ENCODE peak calls at places on chromosome X, in seven cellular contexts. One of them, this sample, is unnamed.
A peak's percentile ranks its signal among the peaks of the same experiment; 100 is the strongest.

GRCh38 chrX:17415242-17415815 is 40.3 kb downstream of the NHS start:
- DNase-seq in neuronal stem cell: no peak
- DNase-seq in T follicular helper cell: no peak
- DNase-seq in stimulated activated CD4-positive, alpha-beta T cell treated with anti-CD3 and anti-CD28 coated beads, Interleukin-12 subunit alpha, Interleukin-12 subunit beta, amount 100 ng/mL, for 48 hours: no peak
- DNase-seq in NAMALWA: no peak
- DNase-seq in HAP-1: no peak
- DNase-seq in NT2/D1: no peak
- DNase-seq in this sample: no peak

GRCh38 chrX:18149454-18149853 is 71.2 kb downstream of the BEND2 start:
- DNase-seq in NT2/D1: no peak
- DNase-seq in HAP-1: no peak
- DNase-seq in T follicular helper cell: no peak
- DNase-seq in NAMALWA: no peak
- DNase-seq in neuronal stem cell: no peak
- DNase-seq in stimulated activated CD4-positive, alpha-beta T cell treated with anti-CD3 and anti-CD28 coated beads, Interleukin-12 subunit alpha, Interleukin-12 subunit beta, amount 100 ng/mL, for 48 hours: no peak
- DNase-seq in this sample: no peak

GRCh38 chrX:24148118-24148517 is 1.4 kb upstream of the ZFX start:
- DNase-seq in NT2/D1: no peak
- DNase-seq in HAP-1: no peak
- DNase-seq in neuronal stem cell: no peak
- DNase-seq in NAMALWA: peak; percentile 43
- DNase-seq in T follicular helper cell: no peak
- DNase-seq in stimulated activated CD4-positive, alpha-beta T cell treated with anti-CD3 and anti-CD28 coated beads, Interleukin-12 subunit alpha, Interleukin-12 subunit beta, amount 100 ng/mL, for 48 hours: no peak
- DNase-seq in this sample: no peak

GRCh38 chrX:111169141-111169540 is 73.2 kb downstream of the PAK3 start:
- DNase-seq in NT2/D1: no peak
- DNase-seq in NAMALWA: no peak
- DNase-seq in HAP-1: no peak
- DNase-seq in neuronal stem cell: no peak
- DNase-seq in T follicular helper cell: no peak
- DNase-seq in stimulated activated CD4-positive, alpha-beta T cell treated with anti-CD3 and anti-CD28 coated beads, Interleukin-12 subunit alpha, Interleukin-12 subunit beta, amount 100 ng/mL, for 48 hours: no peak
- DNase-seq in this sample: no peak

GRCh38 chrX:9940397-9940796 is 26.8 kb upstream of the CLDN34 start:
- DNase-seq in T follicular helper cell: no peak
- DNase-seq in NAMALWA: no peak
- DNase-seq in NT2/D1: no peak
- DNase-seq in stimulated activated CD4-positive, alpha-beta T cell treated with anti-CD3 and anti-CD28 coated beads, Interleukin-12 subunit alpha, Interleukin-12 subunit beta, amount 100 ng/mL, for 48 hours: no peak
- DNase-seq in HAP-1: no peak
- DNase-seq in neuronal stem cell: no peak
- DNase-seq in this sample: peak; percentile 60

GRCh38 chrX:107000013-107000515 is at the start of gene MORC4:
- DNase-seq in neuronal stem cell: peak; percentile 37
- DNase-seq in T follicular helper cell: peak; percentile 32
- DNase-seq in NAMALWA: peak; percentile 72
- DNase-seq in stimulated activated CD4-positive, alpha-beta T cell treated with anti-CD3 and anti-CD28 coated beads, Interleukin-12 subunit alpha, Interleukin-12 subunit beta, amount 100 ng/mL, for 48 hours: peak; percentile 39
- DNase-seq in NT2/D1: peak; percentile 66
- DNase-seq in HAP-1: peak; percentile 97
- DNase-seq in this sample: no peak

GRCh38 chrX:143363419-143363818 is 153.9 kb downstream of the SPANXN3 start:
- DNase-seq in stimulated activated CD4-positive, alpha-beta T cell treated with anti-CD3 and anti-CD28 coated beads, Interleukin-12 subunit alpha, Interleukin-12 subunit beta, amount 100 ng/mL, for 48 hours: no peak
- DNase-seq in HAP-1: no peak
- DNase-seq in NT2/D1: no peak
- DNase-seq in neuronal stem cell: no peak
- DNase-seq in T follicular helper cell: no peak
- DNase-seq in NAMALWA: no peak
- DNase-seq in this sample: no peak

GRCh38 chrX:793216-793770 is 162.7 kb downstream of the SHOX start:
- DNase-seq in NAMALWA: no peak
- DNase-seq in stimulated activated CD4-positive, alpha-beta T cell treated with anti-CD3 and anti-CD28 coated beads, Interleukin-12 subunit alpha, Interleukin-12 subunit beta, amount 100 ng/mL, for 48 hours: no peak
- DNase-seq in NT2/D1: no peak
- DNase-seq in HAP-1: no peak
- DNase-seq in T follicular helper cell: no peak
- DNase-seq in neuronal stem cell: no peak
- DNase-seq in this sample: no peak

GRCh38 chrX:130575831-130576404 is 174.1 kb downstream of the RBMX2 start:
- DNase-seq in neuronal stem cell: peak; percentile 1
- DNase-seq in T follicular helper cell: no peak
- DNase-seq in stimulated activated CD4-positive, alpha-beta T cell treated with anti-CD3 and anti-CD28 coated beads, Interleukin-12 subunit alpha, Interleukin-12 subunit beta, amount 100 ng/mL, for 48 hours: peak; percentile 0
- DNase-seq in NT2/D1: peak; percentile 5
- DNase-seq in NAMALWA: peak; percentile 51
- DNase-seq in HAP-1: peak; percentile 72
- DNase-seq in this sample: peak; percentile 34

GRCh38 chrX:17077349-17077748 is 130.9 kb downstream of the REPS2 start:
- DNase-seq in T follicular helper cell: no peak
- DNase-seq in HAP-1: no peak
- DNase-seq in NT2/D1: no peak
- DNase-seq in neuronal stem cell: no peak
- DNase-seq in stimulated activated CD4-positive, alpha-beta T cell treated with anti-CD3 and anti-CD28 coated beads, Interleukin-12 subunit alpha, Interleukin-12 subunit beta, amount 100 ng/mL, for 48 hours: no peak
- DNase-seq in NAMALWA: no peak
- DNase-seq in this sample: no peak

GRCh38 chrX:9340619-9341304 is 124.1 kb upstream of the TBL1X start:
- DNase-seq in neuronal stem cell: no peak
- DNase-seq in HAP-1: peak; percentile 9
- DNase-seq in NT2/D1: no peak
- DNase-seq in NAMALWA: peak; percentile 64
- DNase-seq in stimulated activated CD4-positive, alpha-beta T cell treated with anti-CD3 and anti-CD28 coated beads, Interleukin-12 subunit alpha, Interleukin-12 subunit beta, amount 100 ng/mL, for 48 hours: no peak
- DNase-seq in T follicular helper cell: peak; percentile 41
- DNase-seq in this sample: peak; percentile 69

GRCh38 chrX:118189628-118190027 is 73.0 kb upstream of the KLHL13 start:
- DNase-seq in NAMALWA: no peak
- DNase-seq in T follicular helper cell: no peak
- DNase-seq in NT2/D1: no peak
- DNase-seq in stimulated activated CD4-positive, alpha-beta T cell treated with anti-CD3 and anti-CD28 coated beads, Interleukin-12 subunit alpha, Interleukin-12 subunit beta, amount 100 ng/mL, for 48 hours: no peak
- DNase-seq in HAP-1: no peak
- DNase-seq in neuronal stem cell: no peak
- DNase-seq in this sample: no peak

GRCh38 chrX:2342878-2343277 is 157.9 kb downstream of the DHRSX start:
- DNase-seq in neuronal stem cell: no peak
- DNase-seq in stimulated activated CD4-positive, alpha-beta T cell treated with anti-CD3 and anti-CD28 coated beads, Interleukin-12 subunit alpha, Interleukin-12 subunit beta, amount 100 ng/mL, for 48 hours: no peak
- DNase-seq in NAMALWA: no peak
- DNase-seq in NT2/D1: no peak
- DNase-seq in T follicular helper cell: no peak
- DNase-seq in HAP-1: no peak
- DNase-seq in this sample: no peak

GRCh38 chrX:150456466-150456865 is 93.3 kb downstream of the MAMLD1 start:
- DNase-seq in stimulated activated CD4-positive, alpha-beta T cell treated with anti-CD3 and anti-CD28 coated beads, Interleukin-12 subunit alpha, Interleukin-12 subunit beta, amount 100 ng/mL, for 48 hours: no peak
- DNase-seq in T follicular helper cell: no peak
- DNase-seq in neuronal stem cell: no peak
- DNase-seq in HAP-1: no peak
- DNase-seq in NAMALWA: no peak
- DNase-seq in NT2/D1: no peak
- DNase-seq in this sample: no peak

GRCh38 chrX:138908577-138908976 is 197.1 kb upstream of the FGF13 start:
- DNase-seq in NAMALWA: no peak
- DNase-seq in T follicular helper cell: no peak
- DNase-seq in stimulated activated CD4-positive, alpha-beta T cell treated with anti-CD3 and anti-CD28 coated beads, Interleukin-12 subunit alpha, Interleukin-12 subunit beta, amount 100 ng/mL, for 48 hours: no peak
- DNase-seq in NT2/D1: no peak
- DNase-seq in HAP-1: no peak
- DNase-seq in neuronal stem cell: no peak
- DNase-seq in this sample: no peak

GRCh38 chrX:150355898-150356297 is 7.2 kb upstream of the MAMLD1 start:
- DNase-seq in stimulated activated CD4-positive, alpha-beta T cell treated with anti-CD3 and anti-CD28 coated beads, Interleukin-12 subunit alpha, Interleukin-12 subunit beta, amount 100 ng/mL, for 48 hours: no peak
- DNase-seq in NT2/D1: no peak
- DNase-seq in neuronal stem cell: no peak
- DNase-seq in NAMALWA: no peak
- DNase-seq in HAP-1: no peak
- DNase-seq in T follicular helper cell: no peak
- DNase-seq in this sample: no peak

GRCh38 chrX:80014141-80014940 is at the start of gene TBX22:
- DNase-seq in T follicular helper cell: no peak
- DNase-seq in NAMALWA: no peak
- DNase-seq in HAP-1: no peak
- DNase-seq in neuronal stem cell: no peak
- DNase-seq in stimulated activated CD4-positive, alpha-beta T cell treated with anti-CD3 and anti-CD28 coated beads, Interleukin-12 subunit alpha, Interleukin-12 subunit beta, amount 100 ng/mL, for 48 hours: no peak
- DNase-seq in NT2/D1: peak; percentile 55
- DNase-seq in this sample: no peak

GRCh38 chrX:9997524-9997923 is 30.4 kb downstream of the CLDN34 start:
- DNase-seq in HAP-1: no peak
- DNase-seq in stimulated activated CD4-positive, alpha-beta T cell treated with anti-CD3 and anti-CD28 coated beads, Interleukin-12 subunit alpha, Interleukin-12 subunit beta, amount 100 ng/mL, for 48 hours: peak; percentile 61
- DNase-seq in T follicular helper cell: no peak
- DNase-seq in NAMALWA: no peak
- DNase-seq in NT2/D1: no peak
- DNase-seq in neuronal stem cell: no peak
- DNase-seq in this sample: no peak

GRCh38 chrX:69503228-69503834 is 795 bp upstream of the NALF2 start:
- DNase-seq in NT2/D1: peak; percentile 80
- DNase-seq in neuronal stem cell: no peak
- DNase-seq in HAP-1: no peak
- DNase-seq in NAMALWA: peak; percentile 4
- DNase-seq in stimulated activated CD4-positive, alpha-beta T cell treated with anti-CD3 and anti-CD28 coated beads, Interleukin-12 subunit alpha, Interleukin-12 subunit beta, amount 100 ng/mL, for 48 hours: no peak
- DNase-seq in T follicular helper cell: no peak
- DNase-seq in this sample: no peak

GRCh38 chrX:103063191-103063845 is 653 bp downstream of the BEX1 start:
- DNase-seq in T follicular helper cell: no peak
- DNase-seq in NT2/D1: no peak
- DNase-seq in neuronal stem cell: peak; percentile 59
- DNase-seq in HAP-1: no peak
- DNase-seq in NAMALWA: no peak
- DNase-seq in stimulated activated CD4-positive, alpha-beta T cell treated with anti-CD3 and anti-CD28 coated beads, Interleukin-12 subunit alpha, Interleukin-12 subunit beta, amount 100 ng/mL, for 48 hours: no peak
- DNase-seq in this sample: no peak

GRCh38 chrX:53479295-53479694 is 45.1 kb upstream of the HSD17B10 start:
- DNase-seq in stimulated activated CD4-positive, alpha-beta T cell treated with anti-CD3 and anti-CD28 coated beads, Interleukin-12 subunit alpha, Interleukin-12 subunit beta, amount 100 ng/mL, for 48 hours: no peak
- DNase-seq in NAMALWA: peak; percentile 84
- DNase-seq in NT2/D1: peak; percentile 49
- DNase-seq in T follicular helper cell: no peak
- DNase-seq in neuronal stem cell: no peak
- DNase-seq in HAP-1: peak; percentile 19
- DNase-seq in this sample: peak; percentile 7

GRCh38 chrX:118152721-118153120 is 36.1 kb upstream of the KLHL13 start:
- DNase-seq in stimulated activated CD4-positive, alpha-beta T cell treated with anti-CD3 and anti-CD28 coated beads, Interleukin-12 subunit alpha, Interleukin-12 subunit beta, amount 100 ng/mL, for 48 hours: no peak
- DNase-seq in NT2/D1: no peak
- DNase-seq in neuronal stem cell: no peak
- DNase-seq in T follicular helper cell: no peak
- DNase-seq in HAP-1: no peak
- DNase-seq in NAMALWA: no peak
- DNase-seq in this sample: no peak

GRCh38 chrX:130772313-130773140 is 130.5 kb downstream of the ENOX2 start:
- DNase-seq in neuronal stem cell: no peak
- DNase-seq in T follicular helper cell: no peak
- DNase-seq in HAP-1: no peak
- DNase-seq in NAMALWA: no peak
- DNase-seq in NT2/D1: no peak
- DNase-seq in stimulated activated CD4-positive, alpha-beta T cell treated with anti-CD3 and anti-CD28 coated beads, Interleukin-12 subunit alpha, Interleukin-12 subunit beta, amount 100 ng/mL, for 48 hours: no peak
- DNase-seq in this sample: no peak

GRCh38 chrX:2689773-2690666 is 1.1 kb upstream of the CD99 start:
- DNase-seq in neuronal stem cell: no peak
- DNase-seq in NAMALWA: no peak
- DNase-seq in stimulated activated CD4-positive, alpha-beta T cell treated with anti-CD3 and anti-CD28 coated beads, Interleukin-12 subunit alpha, Interleukin-12 subunit beta, amount 100 ng/mL, for 48 hours: no peak
- DNase-seq in T follicular helper cell: no peak
- DNase-seq in NT2/D1: no peak
- DNase-seq in HAP-1: no peak
- DNase-seq in this sample: no peak

GRCh38 chrX:56281789-56282188 is 49.6 kb downstream of the KLF8 start:
- DNase-seq in NT2/D1: no peak
- DNase-seq in stimulated activated CD4-positive, alpha-beta T cell treated with anti-CD3 and anti-CD28 coated beads, Interleukin-12 subunit alpha, Interleukin-12 subunit beta, amount 100 ng/mL, for 48 hours: no peak
- DNase-seq in T follicular helper cell: peak; percentile 1
- DNase-seq in HAP-1: peak; percentile 8
- DNase-seq in NAMALWA: peak; percentile 4
- DNase-seq in neuronal stem cell: no peak
- DNase-seq in this sample: peak; percentile 24

GRCh38 chrX:68685722-68686683 is 38.5 kb downstream of the STARD8 start:
- DNase-seq in NAMALWA: no peak
- DNase-seq in T follicular helper cell: no peak
- DNase-seq in HAP-1: peak; percentile 77
- DNase-seq in NT2/D1: no peak
- DNase-seq in stimulated activated CD4-positive, alpha-beta T cell treated with anti-CD3 and anti-CD28 coated beads, Interleukin-12 subunit alpha, Interleukin-12 subunit beta, amount 100 ng/mL, for 48 hours: no peak
- DNase-seq in neuronal stem cell: no peak
- DNase-seq in this sample: no peak

GRCh38 chrX:72714471-72714916 is 388 bp upstream of the PHKA1 start:
- DNase-seq in T follicular helper cell: no peak
- DNase-seq in stimulated activated CD4-positive, alpha-beta T cell treated with anti-CD3 and anti-CD28 coated beads, Interleukin-12 subunit alpha, Interleukin-12 subunit beta, amount 100 ng/mL, for 48 hours: no peak
- DNase-seq in neuronal stem cell: peak; percentile 5
- DNase-seq in NT2/D1: peak; percentile 42
- DNase-seq in HAP-1: peak; percentile 80
- DNase-seq in NAMALWA: no peak
- DNase-seq in this sample: no peak

GRCh38 chrX:38985375-38985774 is 184.1 kb downstream of the MID1IP1 start:
- DNase-seq in HAP-1: peak; percentile 12
- DNase-seq in T follicular helper cell: no peak
- DNase-seq in NAMALWA: peak; percentile 68
- DNase-seq in stimulated activated CD4-positive, alpha-beta T cell treated with anti-CD3 and anti-CD28 coated beads, Interleukin-12 subunit alpha, Interleukin-12 subunit beta, amount 100 ng/mL, for 48 hours: no peak
- DNase-seq in NT2/D1: no peak
- DNase-seq in neuronal stem cell: no peak
- DNase-seq in this sample: peak; percentile 12

GRCh38 chrX:121641560-121641959 is 594.1 kb downstream of the GLUD2 start:
- DNase-seq in stimulated activated CD4-positive, alpha-beta T cell treated with anti-CD3 and anti-CD28 coated beads, Interleukin-12 subunit alpha, Interleukin-12 subunit beta, amount 100 ng/mL, for 48 hours: no peak
- DNase-seq in HAP-1: no peak
- DNase-seq in NAMALWA: no peak
- DNase-seq in neuronal stem cell: no peak
- DNase-seq in T follicular helper cell: no peak
- DNase-seq in NT2/D1: no peak
- DNase-seq in this sample: no peak

GRCh38 chrX:68684291-68684918 is 36.9 kb downstream of the STARD8 start:
- DNase-seq in NAMALWA: no peak
- DNase-seq in T follicular helper cell: no peak
- DNase-seq in NT2/D1: no peak
- DNase-seq in HAP-1: peak; percentile 15
- DNase-seq in stimulated activated CD4-positive, alpha-beta T cell treated with anti-CD3 and anti-CD28 coated beads, Interleukin-12 subunit alpha, Interleukin-12 subunit beta, amount 100 ng/mL, for 48 hours: no peak
- DNase-seq in neuronal stem cell: no peak
- DNase-seq in this sample: no peak

GRCh38 chrX:13101439-13102139 is 57.2 kb upstream of the FAM9C start:
- DNase-seq in stimulated activated CD4-positive, alpha-beta T cell treated with anti-CD3 and anti-CD28 coated beads, Interleukin-12 subunit alpha, Interleukin-12 subunit beta, amount 100 ng/mL, for 48 hours: no peak
- DNase-seq in NT2/D1: no peak
- DNase-seq in neuronal stem cell: no peak
- DNase-seq in T follicular helper cell: peak; percentile 47
- DNase-seq in HAP-1: peak; percentile 73
- DNase-seq in NAMALWA: no peak
- DNase-seq in this sample: no peak

GRCh38 chrX:68989865-68990606 is 161.2 kb downstream of the EFNB1 start:
- DNase-seq in NT2/D1: peak; percentile 86
- DNase-seq in neuronal stem cell: peak; percentile 12
- DNase-seq in HAP-1: peak; percentile 82
- DNase-seq in T follicular helper cell: no peak
- DNase-seq in stimulated activated CD4-positive, alpha-beta T cell treated with anti-CD3 and anti-CD28 coated beads, Interleukin-12 subunit alpha, Interleukin-12 subunit beta, amount 100 ng/mL, for 48 hours: no peak
- DNase-seq in NAMALWA: no peak
- DNase-seq in this sample: no peak

GRCh38 chrX:118254611-118255010 is 91.3 kb upstream of the WDR44 start:
- DNase-seq in neuronal stem cell: peak; percentile 50
- DNase-seq in HAP-1: peak; percentile 87
- DNase-seq in stimulated activated CD4-positive, alpha-beta T cell treated with anti-CD3 and anti-CD28 coated beads, Interleukin-12 subunit alpha, Interleukin-12 subunit beta, amount 100 ng/mL, for 48 hours: no peak
- DNase-seq in T follicular helper cell: peak; percentile 4
- DNase-seq in NAMALWA: peak; percentile 63
- DNase-seq in NT2/D1: peak; percentile 44
- DNase-seq in this sample: peak; percentile 43

GRCh38 chrX:5726246-5726645 is 502.4 kb downstream of the NLGN4X start:
- DNase-seq in NT2/D1: no peak
- DNase-seq in NAMALWA: no peak
- DNase-seq in stimulated activated CD4-positive, alpha-beta T cell treated with anti-CD3 and anti-CD28 coated beads, Interleukin-12 subunit alpha, Interleukin-12 subunit beta, amount 100 ng/mL, for 48 hours: no peak
- DNase-seq in HAP-1: no peak
- DNase-seq in neuronal stem cell: no peak
- DNase-seq in T follicular helper cell: no peak
- DNase-seq in this sample: no peak

GRCh38 chrX:22742174-22742573 is 257.6 kb upstream of the DDX53 start:
- DNase-seq in NAMALWA: no peak
- DNase-seq in neuronal stem cell: no peak
- DNase-seq in NT2/D1: no peak
- DNase-seq in T follicular helper cell: no peak
- DNase-seq in stimulated activated CD4-positive, alpha-beta T cell treated with anti-CD3 and anti-CD28 coated beads, Interleukin-12 subunit alpha, Interleukin-12 subunit beta, amount 100 ng/mL, for 48 hours: no peak
- DNase-seq in HAP-1: no peak
- DNase-seq in this sample: no peak

GRCh38 chrX:13254870-13255269 is 65.0 kb downstream of the ATXN3L start:
- DNase-seq in T follicular helper cell: no peak
- DNase-seq in neuronal stem cell: no peak
- DNase-seq in stimulated activated CD4-positive, alpha-beta T cell treated with anti-CD3 and anti-CD28 coated beads, Interleukin-12 subunit alpha, Interleukin-12 subunit beta, amount 100 ng/mL, for 48 hours: no peak
- DNase-seq in HAP-1: no peak
- DNase-seq in NT2/D1: no peak
- DNase-seq in NAMALWA: no peak
- DNase-seq in this sample: no peak